ENCODE peak calls at places on chromosomes 16 and 17, in five cellular contexts. F is SJSA1; A is stimulated activated CD8-positive, alpha-beta memory T cell treated with anti-CD3 and anti-CD28 coated beads, Interleukin-15, amount 100 ng/mL, for 24 hours; V is T-helper 2 cell treated with Interferon-gamma antibody and Interleukin-4, amounts not matched to agents 5 μg/mL and 100 μg/mL, for 36 hours; H is amniotic stem cell. N is an unnamed sample.

GRCh38 chr17:50163846-50164696 is 1.7 kb upstream of the SGCA start:
- DNase-seq in F (no peak), A (no peak), V (no peak), H (no peak), N (no peak)

GRCh38 chr16:10765772-10766171 is 22.1 kb downstream of the NUBP1 start:
- DNase-seq in F (no peak), A (no peak), V (no peak), H (no peak), N (no peak)

GRCh38 chr17:564526-564925 is 150.1 kb downstream of the VPS53 start:
- DNase-seq in F (no peak), A (no peak), V (no peak), H (no peak), N (no peak)

GRCh38 chr16:4767872-4768548 is 1.0 kb upstream of the ZNF500 start:
- DNase-seq in F (no peak), A (no peak), V (no peak), H (no peak), N (no peak)

GRCh38 chr17:80558046-80558445 is 13.4 kb downstream of the RPTOR start:
- DNase-seq in F (no peak), A (no peak), V (no peak), H (no peak), N (peak)

GRCh38 chr17:60748232-60748631 is 70.6 kb downstream of the BCAS3 start:
- DNase-seq in F (no peak), A (no peak), V (no peak), H (no peak), N (no peak)

GRCh38 chr16:80144191-80144590 is 396.6 kb upstream of the DYNLRB2 start:
- DNase-seq in F (peak), A (no peak), V (no peak), H (no peak), N (no peak)

GRCh38 chr16:89373355-89374110 is 116.8 kb downstream of the ANKRD11 start:
- DNase-seq in F (no peak), A (no peak), V (no peak), H (no peak), N (no peak)

GRCh38 chr17:65231662-65232335 is 94.6 kb downstream of the RGS9 start:
- DNase-seq in F (peak), A (no peak), V (peak), H (peak), N (peak)

GRCh38 chr16:84844049-84844350 is 24.2 kb downstream of the CRISPLD2 start:
- DNase-seq in F (no peak), A (no peak), V (no peak), H (no peak), N (no peak)

GRCh38 chr16:68286153-68287074 is 22.1 kb downstream of the SLC7A6 start:
- DNase-seq in F (no peak), A (no peak), V (no peak), H (no peak), N (no peak)

GRCh38 chr17:77085916-77086432 is 54.8 kb upstream of the SEC14L1 start:
- DNase-seq in F (no peak), A (no peak), V (no peak), H (no peak), N (no peak)

GRCh38 chr17:17236295-17237025 is 508 bp downstream of the FLCN start:
- DNase-seq in F (peak), A (no peak), V (no peak), H (peak), N (no peak)

GRCh38 chr17:72853438-72854415 is 238.8 kb downstream of the SLC39A11 start:
- DNase-seq in F (no peak), A (no peak), V (no peak), H (no peak), N (no peak)

GRCh38 chr16:28212532-28212873 is 738 bp upstream of the XPO6 start:
- DNase-seq in F (no peak), A (no peak), V (no peak), H (no peak), N (no peak)

GRCh38 chr17:72407336-72408121 is 286.7 kb downstream of the SOX9 start:
- DNase-seq in F (peak), A (no peak), V (no peak), H (peak), N (no peak)

GRCh38 chr17:44004077-44004760 is at the start of gene NAGS:
- DNase-seq in F (no peak), A (no peak), V (no peak), H (no peak), N (no peak)

GRCh38 chr16:55685973-55686372 is 30.2 kb downstream of the SLC6A2 start:
- DNase-seq in F (no peak), A (no peak), V (no peak), H (no peak), N (no peak)

N was measured in stimulated activated CD4-positive, alpha-beta T cell treated with anti-CD3 and anti-CD28 coated beads, Interleukin-4, amount 100 ng/mL, for 24 hours.